ENCODE peak calls at places on chromosome 4, in seven cellular contexts. D is mucosa of descending colon, G is pancreas, X is AG04449, F is prostate gland, R is HCT116, U is thoracic aorta. C is an unnamed sample.

GRCh38 chr4:106039796-106040195 is 144.5 kb downstream of the NPNT start:
- DNase-seq in U (no peak), D (no peak), F (no peak), R (no peak), X (no peak), G (no peak), C (no peak)

GRCh38 chr4:164536829-164537228 is 217.1 kb upstream of the SMIM31 start:
- DNase-seq in U (no peak), D (no peak), F (peak), G (no peak), X (no peak), R (peak), C (peak)

GRCh38 chr4:158484173-158484885 is 37.4 kb upstream of the RXFP1 start:
- DNase-seq in F (no peak), R (no peak), D (no peak), U (no peak), G (no peak), X (no peak), C (peak)

GRCh38 chr4:23789765-23790164 is 100.1 kb downstream of the PPARGC1A start:
- DNase-seq in U (no peak), X (no peak), R (no peak), G (no peak), D (no peak), F (no peak), C (peak)

GRCh38 chr4:59597536-59598232 is 1602.4 kb upstream of the ADGRL3 start:
- DNase-seq in R (no peak), F (no peak), G (no peak), U (no peak), X (no peak), D (no peak), C (no peak)

GRCh38 chr4:53089940-53090729 is 228.0 kb downstream of the RASL11B start:
- DNase-seq in X (no peak), F (no peak), U (no peak), R (no peak), D (no peak), G (no peak), C (peak)

GRCh38 chr4:5750052-5750950 is 39.3 kb downstream of the EVC start:
- DNase-seq in X (peak), D (no peak), F (no peak), G (no peak), U (no peak), R (no peak), C (peak)

GRCh38 chr4:5524900-5525299 is 183.5 kb downstream of the EVC2 start:
- DNase-seq in X (peak), D (no peak), G (no peak), F (no peak), U (no peak), R (no peak), C (no peak)

GRCh38 chr4:121654738-121655137 is 42.0 kb downstream of the ANXA5 start:
- DNase-seq in X (no peak), D (no peak), G (no peak), R (no peak), U (no peak), F (no peak), C (no peak)

GRCh38 chr4:38149472-38149871 is 189.3 kb downstream of the PTTG2 start:
- DNase-seq in G (no peak), X (no peak), R (no peak), U (no peak), F (no peak), D (no peak), C (no peak)

GRCh38 chr4:7183780-7184460 is 8.4 kb upstream of the SORCS2 start:
- DNase-seq in G (no peak), D (peak), X (no peak), F (no peak), U (no peak), R (no peak), C (no peak)

DNA sequence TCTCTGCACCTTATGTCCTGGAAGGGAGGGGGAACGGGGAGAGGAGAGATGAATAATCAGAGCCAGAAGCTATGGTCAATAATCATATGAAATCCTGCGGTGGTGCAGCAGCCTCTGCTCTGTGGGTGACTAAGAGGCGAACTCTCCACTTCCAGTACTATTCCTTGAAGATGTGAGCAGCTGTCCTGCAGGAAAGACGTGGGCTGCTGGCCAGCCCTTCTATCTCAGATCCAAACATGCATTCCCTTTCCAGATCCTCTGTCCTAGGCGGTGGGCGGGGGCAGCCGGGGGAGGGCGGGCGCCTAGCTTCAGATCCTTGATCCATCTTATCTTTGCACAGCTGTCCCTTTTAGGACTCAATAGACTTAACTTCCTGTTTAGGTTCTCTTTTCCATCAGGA is 34.5 kb downstream of the SPINK2 start:
- DNase-seq in D (peak), R (no peak), F (no peak), X (no peak), G (no peak), U (no peak), C (peak)
- H3K4me3 ChIP-seq in D (no peak), R (no peak), F (no peak), X (no peak), G (no peak), U (no peak), C (no peak)

DNA sequence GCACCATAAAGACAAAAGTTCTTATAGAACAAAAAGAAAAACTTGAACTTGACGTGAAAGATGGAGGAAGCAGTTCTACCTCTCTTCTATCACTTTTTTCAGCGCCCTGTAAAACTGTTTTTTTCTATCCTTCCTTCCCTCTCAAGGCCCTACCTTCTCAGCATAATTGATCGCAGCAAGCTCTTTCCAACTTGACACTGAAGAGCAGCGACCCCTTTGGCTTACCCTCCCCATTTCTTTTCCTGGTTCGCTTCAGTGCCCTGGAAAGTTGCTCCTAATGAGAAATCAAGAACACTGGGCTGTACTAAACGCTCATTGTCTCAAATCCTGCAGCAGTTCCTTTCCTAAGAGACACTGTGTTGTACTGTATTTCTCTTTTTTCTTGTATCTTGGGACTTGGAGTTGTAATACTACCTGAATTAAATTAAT is 150.6 kb upstream of the SLC4A4 start:
- DNase-seq in U (no peak), D (no peak), X (no peak), R (no peak), G (no peak), F (no peak), C (no peak)
- TF ChIP-seq CTCF in U (no peak), D (no peak), X (no peak), R (no peak), G (no peak), F (no peak), C (no peak)

DNA sequence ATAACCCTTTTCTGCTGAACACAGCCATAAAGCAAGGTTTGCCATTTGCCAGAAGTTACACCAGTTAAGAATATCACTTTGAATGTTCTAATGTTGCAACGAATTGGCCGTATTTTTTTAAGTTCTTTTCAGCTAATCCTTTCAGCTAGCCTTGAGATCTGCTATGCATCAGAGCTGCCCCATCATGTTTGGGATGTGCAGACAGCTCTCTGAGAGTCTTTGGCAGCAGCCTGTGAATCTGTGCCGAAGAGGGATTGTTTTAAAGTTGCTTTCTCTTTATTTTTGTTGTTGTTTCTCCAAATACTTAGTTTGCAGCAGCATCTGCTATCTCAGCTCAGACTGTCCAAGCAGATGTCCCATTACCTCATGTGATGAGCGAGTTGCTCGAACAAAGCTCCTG is 1002.6 kb upstream of the INTU start:
- DNase-seq in G (no peak), R (no peak), F (no peak), U (no peak), X (no peak), D (no peak), C (no peak)
- H3K4me3 ChIP-seq in G (no peak), R (no peak), F (no peak), U (no peak), X (no peak), D (no peak), C (no peak)

GRCh38 chr4:31674313-31674947 is 954.3 kb downstream of the PCDH7 start:
- DNase-seq in F (no peak), U (no peak), R (peak), X (no peak), G (no peak), D (no peak), C (no peak)
- TF ChIP-seq CTCF in F (peak), U (peak), R (peak), X (no peak), G (no peak), D (no peak), C (peak)

GRCh38 chr4:71752383-71753042 is 31.4 kb downstream of the GC start:
- DNase-seq in G (no peak), U (no peak), F (no peak), D (no peak), X (no peak), R (no peak), C (no peak)
- H3K4me3 ChIP-seq in G (no peak), U (no peak), F (no peak), D (no peak), X (no peak), R (no peak), C (no peak)

GRCh38 chr4:113741971-113742370 is 19.6 kb downstream of the CAMK2D start:
- DNase-seq in F (no peak), G (no peak), U (no peak), D (no peak), X (no peak), R (no peak), C (no peak)

GRCh38 chr4:113745724-113746123 is 15.8 kb downstream of the CAMK2D start:
- DNase-seq in G (no peak), U (no peak), X (no peak), R (no peak), D (no peak), F (no peak), C (no peak)

GRCh38 chr4:113744667-113745241 is 16.8 kb downstream of the CAMK2D start:
- DNase-seq in U (no peak), X (no peak), D (no peak), R (no peak), G (no peak), F (no peak), C (no peak)

GRCh38 chr4:113742643-113743042 is 18.9 kb downstream of the CAMK2D start:
- DNase-seq in R (no peak), U (no peak), D (no peak), G (no peak), F (no peak), X (no peak), C (no peak)

GRCh38 chr4:113743690-113744089 is 17.8 kb downstream of the CAMK2D start:
- DNase-seq in R (no peak), F (no peak), D (no peak), G (no peak), X (no peak), U (no peak), C (no peak)
- TF ChIP-seq CTCF in R (no peak), F (no peak), D (no peak), G (no peak), X (no peak), U (no peak), C (no peak)

DNA sequence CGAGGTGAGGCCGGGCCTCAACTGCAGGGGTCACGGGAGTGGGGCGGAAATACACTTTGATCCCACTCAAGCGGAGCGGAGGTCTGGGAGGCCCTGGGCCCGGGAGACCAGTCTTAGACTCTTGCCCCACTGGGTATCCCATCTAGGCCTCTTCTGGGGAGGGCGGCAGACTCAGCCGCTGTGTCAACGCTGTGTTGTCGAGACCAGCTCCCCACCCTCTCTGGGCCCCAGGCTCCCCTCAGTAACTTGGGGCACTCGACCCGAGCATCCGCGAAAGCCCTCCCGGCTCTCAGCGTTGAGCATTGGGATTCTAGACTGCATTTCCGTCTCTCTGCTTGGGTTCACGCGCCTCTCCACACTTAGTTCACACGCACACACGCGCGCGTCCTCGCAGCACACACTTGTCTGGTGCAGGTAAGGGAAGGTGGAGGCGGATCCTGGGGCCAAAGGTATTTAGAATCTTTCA is 1.7 kb downstream of the NKX3-2 start:
- DNase-seq in X (no peak), R (no peak), F (no peak), D (no peak), G (no peak), U (no peak), C (no peak)
- H3K4me3 ChIP-seq in X (no peak), R (no peak), F (no peak), D (no peak), G (no peak), U (peak), C (no peak)

GRCh38 chr4:100548209-100548579 is 30.4 kb upstream of the EMCN start:
- DNase-seq in R (no peak), U (no peak), X (no peak), D (no peak), F (no peak), G (no peak), C (no peak)

DNA sequence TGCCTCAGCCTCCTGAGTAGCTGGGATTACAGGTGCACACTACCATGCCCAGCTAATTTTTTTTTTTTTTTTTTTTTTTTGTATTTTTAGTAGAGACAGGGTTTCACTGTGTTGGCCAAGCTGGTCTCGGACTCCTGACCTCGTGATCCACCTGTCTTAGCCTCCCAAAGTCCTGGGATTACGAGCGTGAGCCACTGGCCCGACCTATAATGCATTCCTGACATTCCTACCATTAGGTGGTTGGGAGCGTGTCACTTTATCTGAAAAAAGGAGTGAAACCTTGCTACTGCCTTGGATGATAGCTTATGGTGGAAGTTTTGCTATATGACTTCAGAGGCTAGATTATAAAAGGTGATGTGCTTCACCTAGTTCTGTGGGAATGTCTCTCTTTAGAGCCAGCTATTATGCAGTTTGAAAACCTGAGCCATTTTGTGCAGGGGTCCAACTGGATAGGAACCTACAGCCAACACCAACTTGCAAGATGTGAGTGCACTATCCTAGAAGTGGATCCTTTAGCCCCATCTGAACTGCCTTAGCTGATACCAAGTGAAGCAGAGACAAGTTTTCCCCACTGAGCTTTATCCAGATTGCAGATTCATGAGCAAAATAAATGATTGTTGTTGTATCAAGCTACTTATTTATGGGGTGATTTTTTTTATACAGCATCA is 29.9 kb upstream of the EMCN start:
- DNase-seq in G (no peak), X (no peak), F (no peak), D (no peak), U (no peak), R (no peak), C (no peak)
- TF ChIP-seq CTCF in G (no peak), X (no peak), F (no peak), D (no peak), U (no peak), R (no peak), C (no peak)

DNA sequence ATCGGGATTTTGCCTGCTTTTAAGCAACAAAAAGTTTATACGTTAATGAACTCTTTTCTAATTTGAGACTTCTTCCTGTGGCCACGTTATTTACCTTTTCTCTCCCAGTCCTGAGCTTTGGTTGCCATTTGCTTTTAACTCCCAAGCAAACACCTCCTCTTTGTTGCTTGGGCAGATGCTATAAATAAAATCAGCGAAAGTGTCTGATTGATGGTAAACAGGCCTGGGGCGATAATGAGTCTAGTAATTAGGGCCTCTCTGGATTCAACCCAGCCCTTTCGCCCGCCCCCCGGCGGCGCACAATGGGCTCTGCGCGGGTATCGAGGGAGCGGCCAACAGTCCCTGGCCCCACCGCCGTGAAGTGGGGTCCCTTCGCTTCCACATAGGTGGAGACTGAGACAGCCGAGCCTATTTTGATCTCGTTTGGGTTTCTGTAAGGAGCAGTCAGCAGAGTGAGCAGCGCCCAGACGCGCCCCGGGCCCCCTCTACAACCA is 791 bp downstream of the CLGN start:
- DNase-seq in U (no peak), G (no peak), X (no peak), F (no peak), R (no peak), D (no peak), C (no peak)
- H3K4me3 ChIP-seq in U (peak), G (peak), X (peak), F (peak), R (peak), D (no peak), C (peak)

DNA sequence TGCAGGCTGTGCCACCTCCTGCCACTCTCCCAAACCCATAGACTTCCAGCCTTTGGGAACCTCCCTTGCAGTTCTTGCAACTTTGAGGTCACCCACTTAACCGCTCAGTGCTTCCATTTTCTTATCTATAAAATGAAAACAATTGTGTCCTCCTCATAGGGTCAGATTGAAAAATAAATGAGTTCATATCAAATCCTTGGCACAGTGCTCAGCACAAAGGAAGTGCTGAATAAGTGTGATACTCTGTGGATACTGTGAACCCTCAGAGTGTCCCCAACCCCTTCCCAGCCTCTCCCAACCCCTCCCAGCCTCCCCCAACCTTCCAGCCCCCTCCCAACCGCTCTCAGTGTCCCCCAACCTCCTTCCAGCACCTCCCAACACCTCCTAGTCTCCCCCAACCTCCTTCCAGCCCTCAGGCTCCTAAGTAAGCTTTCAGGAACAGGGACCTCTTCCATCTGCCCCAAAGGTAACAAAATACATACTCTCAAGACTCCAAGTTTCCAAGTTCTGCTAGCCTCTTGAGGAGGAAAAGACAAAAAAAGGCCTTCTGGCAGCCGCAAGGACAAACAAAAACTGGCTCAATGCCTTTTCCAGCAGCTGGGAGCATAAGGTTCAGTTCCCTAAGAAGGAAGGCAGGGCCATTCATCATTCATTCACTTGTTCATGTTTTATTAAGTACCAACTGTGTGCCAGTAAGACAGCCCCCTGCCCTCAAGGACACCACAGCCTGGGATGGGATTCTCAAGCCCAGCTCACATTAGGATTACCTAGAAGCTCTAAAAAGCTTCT is 46.1 kb upstream of the LGI2 start:
- DNase-seq in G (no peak), X (no peak), D (no peak), F (no peak), R (no peak), U (no peak), C (no peak)
- TF ChIP-seq CTCF in G (no peak), X (no peak), D (no peak), F (no peak), R (no peak), U (no peak), C (no peak)

C was measured in AG09309.